ENCODE peak calls at places on chromosome 17, in eight cellular contexts. One of them, this sample, is unnamed.

GRCh38 chr17:4788807-4789700 is at the start of gene GLTPD2:
- DNase-seq in hepatic stellate cell: no peak
- DNase-seq in Daoy: no peak
- DNase-seq in activated T-helper 9 cell treated with anti-CD3 and anti-CD28 coated beads, Interleukin-2, amount 50 U/mL, for 16 hours: no peak
- DNase-seq in SJCRH30: no peak
- DNase-seq in naive thymus-derived CD4-positive, alpha-beta T cell: no peak
- DNase-seq in CD8-positive, alpha-beta T cell: no peak
- DNase-seq in midbrain: no peak
- DNase-seq in this sample: no peak

GRCh38 chr17:80100035-80100323 is 1.4 kb upstream of the GAA start:
- DNase-seq in hepatic stellate cell: no peak
- DNase-seq in CD8-positive, alpha-beta T cell: no peak
- DNase-seq in naive thymus-derived CD4-positive, alpha-beta T cell: no peak
- DNase-seq in Daoy: no peak
- DNase-seq in SJCRH30: no peak
- DNase-seq in midbrain: no peak
- DNase-seq in activated T-helper 9 cell treated with anti-CD3 and anti-CD28 coated beads, Interleukin-2, amount 50 U/mL, for 16 hours: no peak
- DNase-seq in this sample: no peak

GRCh38 chr17:48577330-48577945 is 712 bp downstream of the HOXB4 start:
- DNase-seq in activated T-helper 9 cell treated with anti-CD3 and anti-CD28 coated beads, Interleukin-2, amount 50 U/mL, for 16 hours: no peak
- DNase-seq in midbrain: no peak
- DNase-seq in naive thymus-derived CD4-positive, alpha-beta T cell: no peak
- DNase-seq in SJCRH30: peak; percentile 34
- DNase-seq in Daoy: no peak
- DNase-seq in hepatic stellate cell: no peak
- DNase-seq in CD8-positive, alpha-beta T cell: no peak
- DNase-seq in this sample: no peak

GRCh38 chr17:27340575-27340974 is 46.7 kb downstream of the WSB1 start:
- DNase-seq in midbrain: no peak
- DNase-seq in CD8-positive, alpha-beta T cell: no peak
- DNase-seq in SJCRH30: no peak
- DNase-seq in Daoy: no peak
- DNase-seq in activated T-helper 9 cell treated with anti-CD3 and anti-CD28 coated beads, Interleukin-2, amount 50 U/mL, for 16 hours: no peak
- DNase-seq in naive thymus-derived CD4-positive, alpha-beta T cell: no peak
- DNase-seq in hepatic stellate cell: no peak
- DNase-seq in this sample: no peak

GRCh38 chr17:66302761-66303626 is 581 bp downstream of the PRKCA start:
- DNase-seq in midbrain: peak; percentile 59
- DNase-seq in activated T-helper 9 cell treated with anti-CD3 and anti-CD28 coated beads, Interleukin-2, amount 50 U/mL, for 16 hours: peak; percentile 31
- DNase-seq in naive thymus-derived CD4-positive, alpha-beta T cell: peak; percentile 49
- DNase-seq in Daoy: peak; percentile 73
- DNase-seq in hepatic stellate cell: peak; percentile 34
- DNase-seq in CD8-positive, alpha-beta T cell: peak; percentile 60
- DNase-seq in SJCRH30: peak; percentile 76
- DNase-seq in this sample: peak; percentile 65

GRCh38 chr17:7340179-7340578 is 3.9 kb downstream of the ACAP1 start:
- DNase-seq in naive thymus-derived CD4-positive, alpha-beta T cell: no peak
- DNase-seq in Daoy: no peak
- DNase-seq in hepatic stellate cell: no peak
- DNase-seq in CD8-positive, alpha-beta T cell: no peak
- DNase-seq in SJCRH30: no peak
- DNase-seq in midbrain: no peak
- DNase-seq in activated T-helper 9 cell treated with anti-CD3 and anti-CD28 coated beads, Interleukin-2, amount 50 U/mL, for 16 hours: no peak
- DNase-seq in this sample: no peak

GRCh38 chr17:80956321-80957190 is 35.1 kb upstream of the CHMP6 start:
- DNase-seq in naive thymus-derived CD4-positive, alpha-beta T cell: no peak
- DNase-seq in CD8-positive, alpha-beta T cell: no peak
- DNase-seq in activated T-helper 9 cell treated with anti-CD3 and anti-CD28 coated beads, Interleukin-2, amount 50 U/mL, for 16 hours: no peak
- DNase-seq in hepatic stellate cell: no peak
- DNase-seq in midbrain: no peak
- DNase-seq in SJCRH30: no peak
- DNase-seq in Daoy: no peak
- DNase-seq in this sample: peak; percentile 34

GRCh38 chr17:2282297-2282873 is 21.2 kb downstream of the SMG6 start:
- DNase-seq in activated T-helper 9 cell treated with anti-CD3 and anti-CD28 coated beads, Interleukin-2, amount 50 U/mL, for 16 hours: no peak
- DNase-seq in Daoy: peak; percentile 55
- DNase-seq in CD8-positive, alpha-beta T cell: no peak
- DNase-seq in naive thymus-derived CD4-positive, alpha-beta T cell: peak; percentile 64
- DNase-seq in hepatic stellate cell: peak; percentile 51
- DNase-seq in midbrain: peak; percentile 15
- DNase-seq in SJCRH30: peak; percentile 64
- DNase-seq in this sample: no peak

GRCh38 chr17:42133461-42134041 is 10.9 kb downstream of the HSPB9 start:
- DNase-seq in midbrain: no peak
- DNase-seq in naive thymus-derived CD4-positive, alpha-beta T cell: peak; percentile 41
- DNase-seq in hepatic stellate cell: no peak
- DNase-seq in Daoy: peak; percentile 25
- DNase-seq in SJCRH30: peak; percentile 64
- DNase-seq in CD8-positive, alpha-beta T cell: peak; percentile 61
- DNase-seq in activated T-helper 9 cell treated with anti-CD3 and anti-CD28 coated beads, Interleukin-2, amount 50 U/mL, for 16 hours: no peak
- DNase-seq in this sample: no peak

GRCh38 chr17:65730711-65731169 is 169.3 kb upstream of the AXIN2 start:
- DNase-seq in activated T-helper 9 cell treated with anti-CD3 and anti-CD28 coated beads, Interleukin-2, amount 50 U/mL, for 16 hours: no peak
- DNase-seq in midbrain: no peak
- DNase-seq in Daoy: no peak
- DNase-seq in naive thymus-derived CD4-positive, alpha-beta T cell: no peak
- DNase-seq in hepatic stellate cell: no peak
- DNase-seq in SJCRH30: no peak
- DNase-seq in CD8-positive, alpha-beta T cell: no peak
- DNase-seq in this sample: no peak

GRCh38 chr17:69441179-69441578 is 26.7 kb downstream of the MAP2K6 start:
- DNase-seq in SJCRH30: no peak
- DNase-seq in activated T-helper 9 cell treated with anti-CD3 and anti-CD28 coated beads, Interleukin-2, amount 50 U/mL, for 16 hours: no peak
- DNase-seq in Daoy: no peak
- DNase-seq in hepatic stellate cell: no peak
- DNase-seq in midbrain: no peak
- DNase-seq in naive thymus-derived CD4-positive, alpha-beta T cell: no peak
- DNase-seq in CD8-positive, alpha-beta T cell: no peak
- DNase-seq in this sample: no peak

GRCh38 chr17:73663614-73664013 is 19.4 kb upstream of the SDK2 start:
- DNase-seq in naive thymus-derived CD4-positive, alpha-beta T cell: no peak
- DNase-seq in activated T-helper 9 cell treated with anti-CD3 and anti-CD28 coated beads, Interleukin-2, amount 50 U/mL, for 16 hours: no peak
- DNase-seq in CD8-positive, alpha-beta T cell: no peak
- DNase-seq in hepatic stellate cell: no peak
- DNase-seq in Daoy: no peak
- DNase-seq in SJCRH30: no peak
- DNase-seq in midbrain: no peak
- DNase-seq in this sample: no peak

GRCh38 chr17:19716108-19717030 is at the start of gene SLC47A2:
- DNase-seq in naive thymus-derived CD4-positive, alpha-beta T cell: no peak
- DNase-seq in hepatic stellate cell: no peak
- DNase-seq in midbrain: peak; percentile 8
- DNase-seq in SJCRH30: no peak
- DNase-seq in activated T-helper 9 cell treated with anti-CD3 and anti-CD28 coated beads, Interleukin-2, amount 50 U/mL, for 16 hours: no peak
- DNase-seq in CD8-positive, alpha-beta T cell: no peak
- DNase-seq in Daoy: peak; percentile 20
- DNase-seq in this sample: no peak

GRCh38 chr17:82528484-82529265 is 9.1 kb downstream of the FOXK2 start:
- DNase-seq in naive thymus-derived CD4-positive, alpha-beta T cell: no peak
- DNase-seq in activated T-helper 9 cell treated with anti-CD3 and anti-CD28 coated beads, Interleukin-2, amount 50 U/mL, for 16 hours: no peak
- DNase-seq in midbrain: peak; percentile 70
- DNase-seq in SJCRH30: no peak
- DNase-seq in hepatic stellate cell: peak; percentile 69
- DNase-seq in CD8-positive, alpha-beta T cell: no peak
- DNase-seq in Daoy: peak; percentile 64
- DNase-seq in this sample: no peak

GRCh38 chr17:58991718-58992331 is 114.9 kb downstream of the TRIM37 start:
- DNase-seq in Daoy: peak; percentile 11
- DNase-seq in CD8-positive, alpha-beta T cell: no peak
- DNase-seq in SJCRH30: no peak
- DNase-seq in hepatic stellate cell: peak; percentile 16
- DNase-seq in activated T-helper 9 cell treated with anti-CD3 and anti-CD28 coated beads, Interleukin-2, amount 50 U/mL, for 16 hours: no peak
- DNase-seq in midbrain: no peak
- DNase-seq in naive thymus-derived CD4-positive, alpha-beta T cell: no peak
- DNase-seq in this sample: no peak

GRCh38 chr17:77694391-77695363 is 263.8 kb upstream of the TNRC6C start:
- DNase-seq in hepatic stellate cell: no peak
- DNase-seq in SJCRH30: no peak
- DNase-seq in Daoy: no peak
- DNase-seq in midbrain: no peak
- DNase-seq in activated T-helper 9 cell treated with anti-CD3 and anti-CD28 coated beads, Interleukin-2, amount 50 U/mL, for 16 hours: no peak
- DNase-seq in CD8-positive, alpha-beta T cell: no peak
- DNase-seq in naive thymus-derived CD4-positive, alpha-beta T cell: no peak
- DNase-seq in this sample: no peak

GRCh38 chr17:40582328-40582901 is 17.1 kb upstream of the CCR7 start:
- DNase-seq in Daoy: no peak
- DNase-seq in activated T-helper 9 cell treated with anti-CD3 and anti-CD28 coated beads, Interleukin-2, amount 50 U/mL, for 16 hours: no peak
- DNase-seq in SJCRH30: peak; percentile 74
- DNase-seq in hepatic stellate cell: no peak
- DNase-seq in midbrain: no peak
- DNase-seq in naive thymus-derived CD4-positive, alpha-beta T cell: peak; percentile 83
- DNase-seq in CD8-positive, alpha-beta T cell: peak; percentile 77
- DNase-seq in this sample: no peak

GRCh38 chr17:38464723-38465419 is 36.6 kb downstream of the ARHGAP23 start:
- DNase-seq in hepatic stellate cell: peak; percentile 97
- DNase-seq in midbrain: peak; percentile 91
- DNase-seq in activated T-helper 9 cell treated with anti-CD3 and anti-CD28 coated beads, Interleukin-2, amount 50 U/mL, for 16 hours: no peak
- DNase-seq in naive thymus-derived CD4-positive, alpha-beta T cell: no peak
- DNase-seq in CD8-positive, alpha-beta T cell: no peak
- DNase-seq in Daoy: peak; percentile 91
- DNase-seq in SJCRH30: peak; percentile 86
- DNase-seq in this sample: no peak

This sample was measured in natural killer cell treated with Interleukin-12 subunit alpha and Interleukin-12 subunit beta and Interleukin-15 and Interleukin-18, amount 100 ng/mL, for 72 hours.